ENCODE peak calls at places on chromosomes 5 and 9, in eight cellular contexts. D, K, P, Y, O, X, G and W are unnamed samples.
A peak's percentile ranks its signal among the peaks of the same experiment; 100 is the strongest.

GRCh38 chr5:27733242-27733641 is 694.9 kb upstream of the CDH9 start:
- DNase-seq in O (no peak), X (no peak), D (no peak), P (no peak), K (no peak), Y (no peak), G (no peak), W (no peak)

GRCh38 chr5:108560581-108560980 is 178.7 kb upstream of the FBXL17 start:
- DNase-seq in D (no peak), X (no peak), O (no peak), Y (no peak), P (no peak), K (peak; percentile 8), G (peak; percentile 28), W (no peak)

GRCh38 chr9:114288233-114289051 is 34.5 kb upstream of the ORM1 start:
- DNase-seq in P (peak; percentile 22), K (peak; percentile 21), X (peak; percentile 56), Y (peak; percentile 15), D (no peak), O (no peak), G (peak; percentile 16), W (peak; percentile 63)

GRCh38 chr9:131333771-131334567 is 44.4 kb downstream of the PLPP7 start:
- DNase-seq in O (no peak), Y (no peak), G (no peak), K (no peak), P (no peak), X (no peak), D (no peak), W (peak; percentile 45)

GRCh38 chr9:90773593-90773992 is 28.0 kb upstream of the SYK start:
- DNase-seq in P (no peak), D (no peak), K (no peak), O (no peak), G (no peak), X (no peak), Y (no peak), W (no peak)

GRCh38 chr5:179800696-179801201 is 5.9 kb downstream of the MGAT4B start:
- DNase-seq in K (no peak), X (no peak), G (no peak), O (no peak), Y (no peak), D (no peak), P (no peak), W (no peak)

GRCh38 chr9:111605041-111605559 is 5.7 kb upstream of the PTGR1 start:
- DNase-seq in D (no peak), P (no peak), X (no peak), K (no peak), Y (no peak), G (no peak), O (no peak), W (no peak)

GRCh38 chr5:151079838-151080619 is 805 bp downstream of the TNIP1 start:
- DNase-seq in P (no peak), K (no peak), O (no peak), G (no peak), Y (no peak), D (no peak), X (peak; percentile 54), W (no peak)

GRCh38 chr9:18472915-18473314 is 1.0 kb upstream of the ADAMTSL1 start:
- DNase-seq in K (no peak), D (no peak), X (no peak), G (no peak), O (no peak), Y (no peak), P (no peak), W (no peak)

GRCh38 chr5:22372376-22372775 is 480.8 kb downstream of the CDH12 start:
- DNase-seq in X (no peak), P (no peak), D (no peak), O (no peak), K (no peak), G (no peak), Y (no peak), W (no peak)

GRCh38 chr9:83535736-83536135 is 2.5 kb downstream of the FRMD3 start:
- DNase-seq in P (no peak), X (no peak), O (no peak), K (no peak), D (no peak), Y (no peak), G (no peak), W (no peak)

GRCh38 chr5:53407373-53407772 is 73.1 kb upstream of the FST start:
- DNase-seq in P (no peak), X (no peak), D (no peak), O (no peak), Y (no peak), K (no peak), G (no peak), W (no peak)

GRCh38 chr9:81530407-81530810 is 158.9 kb downstream of the TLE1 start:
- DNase-seq in K (no peak), D (no peak), X (no peak), G (no peak), Y (no peak), P (no peak), O (no peak), W (no peak)

GRCh38 chr5:61331407-61332368 is at the start of gene ZSWIM6:
- DNase-seq in P (peak; percentile 100), D (peak; percentile 99), X (peak; percentile 93), K (peak; percentile 100), G (peak; percentile 99), Y (peak; percentile 99), O (peak; percentile 99), W (peak; percentile 100)
- TF ChIP-seq POLR2A in P (peak; percentile 72), D (no peak), X (peak; percentile 93), K (peak; percentile 98), G (peak; percentile 95), Y (peak; percentile 98), O (no peak), W (peak; percentile 98)

GRCh38 chr9:127397722-127398647 is 1.0 kb downstream of the SLC2A8 start:
- DNase-seq in P (peak; percentile 40), Y (peak; percentile 57), K (peak; percentile 34), X (peak; percentile 63), G (peak; percentile 51), O (no peak), D (peak; percentile 89), W (no peak)

GRCh38 chr9:127396253-127396807 is 639 bp upstream of the SLC2A8 start:
- DNase-seq in P (no peak), K (no peak), O (no peak), X (no peak), D (no peak), G (no peak), Y (no peak), W (no peak)

GRCh38 chr9:127395491-127396252 is 1.3 kb upstream of the SLC2A8 start:
- DNase-seq in K (no peak), Y (no peak), P (no peak), G (no peak), D (no peak), X (no peak), O (no peak), W (no peak)

GRCh38 chr9:127398715-127399400 is 1.9 kb downstream of the SLC2A8 start:
- DNase-seq in X (no peak), D (peak; percentile 21), G (no peak), Y (no peak), O (no peak), P (no peak), K (no peak), W (no peak)

DNA sequence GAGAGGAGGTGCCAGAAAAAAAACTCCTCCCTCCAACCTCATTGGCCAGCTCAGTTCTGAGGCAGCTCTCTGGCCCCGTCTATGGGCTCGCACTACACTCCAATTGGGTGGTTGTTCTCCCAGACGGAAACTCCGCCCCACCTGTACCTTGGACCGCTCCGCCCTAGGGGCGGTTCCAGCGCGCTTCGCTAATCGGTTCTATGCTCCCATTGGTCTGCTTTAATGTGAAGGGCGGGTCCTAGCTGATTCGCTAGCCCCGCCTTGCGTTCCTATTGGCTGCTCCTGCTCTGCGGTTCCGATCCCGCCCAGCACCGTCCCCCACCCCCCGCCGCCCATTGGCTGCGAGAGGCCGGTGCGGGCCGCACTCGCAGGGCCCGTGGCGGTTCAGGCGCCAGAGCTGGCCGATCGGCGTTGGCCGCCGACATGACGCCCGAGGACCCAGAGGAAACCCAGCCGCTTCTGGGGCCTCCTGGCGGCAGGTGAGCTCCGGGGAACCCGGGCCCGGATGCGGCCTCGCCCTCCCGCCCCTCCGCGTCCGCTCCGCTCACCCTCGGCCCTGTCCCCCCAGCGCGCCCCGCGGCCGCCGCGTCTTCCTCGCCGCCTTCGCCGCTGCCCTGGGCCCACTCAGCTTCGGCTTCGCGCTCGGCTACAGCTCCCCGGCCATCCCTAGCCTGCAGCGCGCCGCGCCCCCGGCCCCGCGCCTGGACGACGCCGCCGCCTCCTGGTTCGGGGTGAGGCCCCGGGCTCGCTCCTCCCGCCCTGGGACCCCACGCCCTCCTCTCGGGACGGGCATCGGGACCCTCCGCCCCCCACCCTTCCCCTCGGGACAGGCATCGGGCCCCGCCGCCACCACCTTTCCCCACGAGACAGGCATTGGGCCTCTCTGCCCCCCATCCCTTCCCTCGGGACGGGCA is at the start of gene SLC2A8:
- DNase-seq in X (peak; percentile 96), Y (peak; percentile 99), O (peak; percentile 99), K (peak; percentile 100), G (peak; percentile 99), D (peak; percentile 96), P (peak; percentile 99), W (peak; percentile 99)
- TF ChIP-seq POLR2A in X (peak; percentile 82), Y (peak; percentile 72), O (no peak), K (peak; percentile 82), G (peak; percentile 42), D (no peak), P (peak; percentile 49), W (peak; percentile 20)

GRCh38 chr9:4297795-4298254 is 2.0 kb downstream of the GLIS3 start:
- DNase-seq in Y (peak; percentile 73), D (peak; percentile 93), K (peak; percentile 76), G (peak; percentile 52), O (peak; percentile 38), X (peak; percentile 28), P (peak; percentile 58), W (peak; percentile 80)
- TF ChIP-seq POLR2A in Y (no peak), D (no peak), K (peak; percentile 49), G (no peak), O (no peak), X (peak; percentile 35), P (no peak), W (no peak)

GRCh38 chr9:36136277-36136893 is at the start of gene GLIPR2:
- DNase-seq in K (peak; percentile 76), O (peak; percentile 38), D (peak; percentile 96), Y (peak; percentile 83), X (peak; percentile 77), G (peak; percentile 84), P (peak; percentile 84), W (peak; percentile 84)
- TF ChIP-seq POLR2A in K (no peak), O (no peak), D (no peak), Y (peak; percentile 90), X (peak; percentile 53), G (peak; percentile 43), P (no peak), W (peak; percentile 70)

DNA sequence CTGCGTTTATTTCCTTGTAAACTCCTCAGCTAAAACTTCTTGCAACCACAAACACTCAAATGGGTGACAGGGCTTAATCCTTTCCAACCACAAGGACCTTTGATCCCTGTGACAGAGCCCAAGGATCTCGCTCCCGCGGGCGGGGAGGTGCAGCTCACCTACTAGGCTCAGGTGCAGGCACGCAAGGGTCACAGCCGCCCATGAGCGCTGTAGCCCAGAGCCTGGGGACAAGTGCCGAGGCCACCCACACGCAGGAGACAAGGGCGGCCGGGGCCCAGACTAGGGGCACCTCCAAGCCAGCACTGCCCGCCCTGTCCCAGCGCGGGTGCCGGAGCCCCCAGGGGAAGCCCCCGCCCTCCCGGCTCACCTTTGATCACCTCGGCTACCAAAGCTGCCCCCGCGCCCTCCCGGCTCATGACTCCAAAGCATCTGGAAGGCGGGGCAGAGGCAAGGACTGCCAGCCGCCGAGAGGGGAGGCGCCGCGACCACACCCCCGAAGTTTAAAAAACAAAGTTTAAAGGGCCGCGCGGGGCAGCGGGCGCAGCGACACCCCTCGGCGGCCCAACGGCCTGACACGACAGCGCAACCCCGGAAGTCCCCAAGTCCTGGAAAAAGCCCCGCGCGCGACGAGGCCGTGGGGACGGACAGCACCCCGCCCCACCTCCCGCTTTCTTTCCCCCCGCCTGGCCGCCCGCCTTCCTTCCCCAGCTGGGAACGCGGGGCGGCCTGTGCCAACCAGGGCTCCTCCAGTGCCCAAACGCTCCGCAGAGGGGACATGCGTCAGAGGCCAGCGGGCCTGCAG is 53.0 kb downstream of the CDC14B start:
- DNase-seq in D (peak; percentile 95), O (peak; percentile 43), Y (peak; percentile 65), G (peak; percentile 78), X (peak; percentile 71), P (peak; percentile 85), K (peak; percentile 86), W (peak; percentile 92)
- TF ChIP-seq POLR2A in D (no peak), O (no peak), Y (no peak), G (no peak), X (peak; percentile 20), P (no peak), K (peak; percentile 41), W (no peak)